ENCODE peak calls at places on chromosomes 6 and 20, in six cellular contexts. M is left lung, B is ovary, N is brain microvascular endothelial cell, Y is heart left ventricle, O is stomach. S is an unnamed sample.

GRCh38 chr20:48682529-48683385 is 145.0 kb downstream of the PREX1 start:
- DNase-seq in M (peak; percentile 85), B (peak; percentile 87), N (peak; percentile 77), Y (peak; percentile 89), O (peak; percentile 97), S (no peak)

GRCh38 chr6:157050537-157051280 is 272.6 kb downstream of the TMEM242 start:
- DNase-seq in M (no peak), B (no peak), N (no peak), Y (peak; percentile 36), O (no peak), S (no peak)

GRCh38 chr6:144778773-144779531 is 493.8 kb downstream of the UTRN start:
- DNase-seq in M (no peak), B (no peak), N (no peak), Y (no peak), O (no peak), S (no peak)

GRCh38 chr6:136067731-136068341 is 182.3 kb downstream of the MTFR2 start:
- DNase-seq in M (no peak), B (no peak), N (no peak), Y (no peak), O (no peak), S (no peak)

GRCh38 chr20:44258226-44258890 is 11.2 kb downstream of the GDAP1L1 start:
- DNase-seq in M (no peak), B (no peak), N (no peak), Y (no peak), O (no peak), S (no peak)

GRCh38 chr6:134826889-134827737 is 122.8 kb downstream of the ALDH8A1 start:
- DNase-seq in M (no peak), B (peak; percentile 65), N (peak; percentile 80), Y (peak; percentile 58), O (peak; percentile 28), S (no peak)

GRCh38 chr20:16385462-16385861 is 187.8 kb downstream of the KIF16B start:
- DNase-seq in M (no peak), B (no peak), N (no peak), Y (no peak), O (no peak), S (no peak)

GRCh38 chr6:47481806-47482205 is 4.2 kb downstream of the CD2AP start:
- DNase-seq in M (no peak), B (no peak), N (no peak), Y (no peak), O (no peak), S (no peak)

GRCh38 chr6:92962846-92963245 is 456.5 kb downstream of the EPHA7 start:
- DNase-seq in M (no peak), B (no peak), N (no peak), Y (no peak), O (no peak), S (no peak)

GRCh38 chr20:63536997-63537524 is at the start of gene PTK6:
- DNase-seq in M (peak; percentile 94), B (no peak), N (no peak), Y (no peak), O (peak; percentile 84), S (peak; percentile 28)

GRCh38 chr6:13917141-13917540 is 7.6 kb upstream of the RNF182 start:
- DNase-seq in M (no peak), B (no peak), N (no peak), Y (no peak), O (no peak), S (no peak)

GRCh38 chr20:50245561-50246366 is 55.1 kb downstream of the CEBPB start:
- DNase-seq in M (no peak), B (no peak), N (no peak), Y (no peak), O (no peak), S (no peak)

GRCh38 chr6:130725551-130725950 is 101.7 kb upstream of the SMLR1 start:
- DNase-seq in M (no peak), B (no peak), N (no peak), Y (no peak), O (no peak), S (no peak)

GRCh38 chr6:154318711-154319110 is 37.9 kb downstream of the IPCEF1 start:
- DNase-seq in M (no peak), B (no peak), N (no peak), Y (no peak), O (no peak), S (no peak)

GRCh38 chr6:91678679-91679078 is 1091.8 kb upstream of the MAP3K7 start:
- DNase-seq in M (no peak), B (no peak), N (no peak), Y (no peak), O (no peak), S (no peak)

GRCh38 chr6:152980656-152981055 is 2.2 kb downstream of the FBXO5 start:
- DNase-seq in M (no peak), B (no peak), N (no peak), Y (no peak), O (no peak), S (no peak)

GRCh38 chr6:152976749-152977148 is 6.1 kb downstream of the FBXO5 start:
- DNase-seq in M (no peak), B (no peak), N (no peak), Y (no peak), O (no peak), S (no peak)

GRCh38 chr6:152978058-152978457 is 4.8 kb downstream of the FBXO5 start:
- DNase-seq in M (no peak), B (no peak), N (no peak), Y (no peak), O (no peak), S (no peak)

GRCh38 chr6:152981219-152981618 is 1.6 kb downstream of the FBXO5 start:
- DNase-seq in M (no peak), B (no peak), N (no peak), Y (no peak), O (no peak), S (no peak)

GRCh38 chr6:152979116-152979515 is 3.7 kb downstream of the FBXO5 start:
- DNase-seq in M (no peak), B (no peak), N (no peak), Y (no peak), O (no peak), S (no peak)
- H3K4me3 ChIP-seq in M (no peak overlapping the region), B (no peak overlapping the region), N (no peak overlapping the region), Y (no peak overlapping the region), O (no peak overlapping the region), S (no peak overlapping the region)

DNA sequence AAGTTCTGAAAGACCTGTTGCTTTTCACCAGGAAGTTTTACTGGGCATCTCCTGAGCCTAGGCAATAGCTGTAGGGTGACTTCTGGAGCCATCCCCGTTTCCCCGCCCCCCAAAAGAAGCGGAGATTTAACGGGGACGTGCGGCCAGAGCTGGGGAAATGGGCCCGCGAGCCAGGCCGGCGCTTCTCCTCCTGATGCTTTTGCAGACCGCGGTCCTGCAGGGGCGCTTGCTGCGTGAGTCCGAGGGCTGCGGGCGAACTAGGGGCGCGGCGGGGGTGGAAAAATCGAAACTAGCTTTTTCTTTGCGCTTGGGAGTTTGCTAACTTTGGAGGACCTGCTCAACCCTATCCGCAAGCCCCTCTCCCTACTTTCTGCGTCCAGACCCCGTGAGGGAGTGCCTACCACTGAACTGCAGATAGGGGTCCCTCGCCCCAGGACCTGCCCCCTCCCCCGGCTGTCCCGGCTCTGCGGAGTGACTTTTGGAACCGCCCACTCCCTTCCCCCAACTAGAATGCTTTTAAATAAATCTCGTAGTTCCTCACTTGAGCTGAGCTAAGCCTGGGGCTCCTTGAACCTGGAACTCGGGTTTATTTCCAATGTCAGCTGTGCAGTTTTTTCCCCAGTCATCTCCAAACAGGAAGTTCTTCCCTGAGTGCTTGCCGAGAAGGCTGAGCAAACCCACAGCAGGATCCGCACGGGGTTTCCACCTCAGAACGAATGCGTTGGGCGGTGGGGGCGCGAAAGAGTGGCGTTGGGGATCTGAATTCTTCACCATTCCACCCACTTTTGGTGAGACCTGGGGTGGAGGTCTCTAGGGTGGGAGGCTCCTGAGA is at the start of gene HFE:
- DNase-seq in M (peak; percentile 87), B (peak; percentile 69), N (peak; percentile 38), Y (peak; percentile 57), O (peak; percentile 51), S (peak; percentile 10)
- TF ChIP-seq CTCF in M (no peak), B (peak; percentile 11), N (peak; percentile 34), Y (no peak), O (peak; percentile 6), S (no peak)

GRCh38 chr6:163038317-163038716 is 310.5 kb downstream of the PACRG start:
- DNase-seq in M (no peak), B (no peak), N (no peak), Y (no peak), O (no peak), S (no peak)
- H3K27ac ChIP-seq in M (no peak overlapping the region), B (no peak overlapping the region), N (no peak overlapping the region), Y (no peak overlapping the region), O (no peak overlapping the region), S (no peak overlapping the region)

GRCh38 chr6:116447052-116447451 is 14.1 kb upstream of the CALHM6 start:
- DNase-seq in M (no peak), B (no peak), N (peak; percentile 23), Y (no peak), O (no peak), S (no peak)
- H3K4me3 ChIP-seq in M (no peak overlapping the region), B (no peak overlapping the region), N (no peak overlapping the region), Y (no peak overlapping the region), O (no peak overlapping the region), S (no peak overlapping the region)

GRCh38 chr6:106553440-106553839 is 75.9 kb downstream of the RTN4IP1 start:
- DNase-seq in M (no peak), B (no peak), N (no peak), Y (no peak), O (no peak), S (no peak)

GRCh38 chr6:106555767-106556166 is 73.5 kb downstream of the RTN4IP1 start:
- DNase-seq in M (no peak), B (no peak), N (no peak), Y (no peak), O (no peak), S (no peak)

GRCh38 chr6:106557837-106558236 is 71.5 kb downstream of the RTN4IP1 start:
- DNase-seq in M (no peak), B (no peak), N (no peak), Y (no peak), O (no peak), S (no peak)

GRCh38 chr6:106558364-106558763 is 70.9 kb downstream of the RTN4IP1 start:
- DNase-seq in M (no peak), B (no peak), N (no peak), Y (no peak), O (no peak), S (no peak)

GRCh38 chr6:106556368-106556960 is 72.8 kb downstream of the RTN4IP1 start:
- DNase-seq in M (no peak), B (no peak), N (no peak), Y (no peak), O (no peak), S (no peak)
- TF ChIP-seq CTCF in M (no peak), B (no peak), N (peak; percentile 50), Y (peak; percentile 10), O (peak; percentile 23), S (peak; percentile 62)

GRCh38 chr6:167762259-167762962 is 64.3 kb upstream of the AFDN start:
- DNase-seq in M (no peak), B (no peak), N (no peak), Y (no peak), O (no peak), S (no peak)
- H3K27ac ChIP-seq in M (no peak overlapping the region), B (no peak overlapping the region), N (no peak overlapping the region), Y (no peak overlapping the region), O (peak overlapping the region; percentile 74), S (no peak overlapping the region)